ENCODE peak calls at places on chromosomes 11 and 22, in six cellular contexts. One of them, this sample, is unnamed.

GRCh38 chr11:45301537-45302246 is 15.6 kb upstream of the SYT13 start:
- DNase-seq in PC-9: no peak
- DNase-seq in OCI-M1: no peak
- DNase-seq in EL: no peak
- DNase-seq in frontal cortex: no peak
- DNase-seq in T-helper 2 cell treated with Interferon-gamma antibody and Interleukin-4, amounts not matched to agents 5 μg/mL and 100 μg/mL, for 36 hours: no peak
- DNase-seq in this sample: no peak

GRCh38 chr11:111421251-111421650 is 42.2 kb upstream of the POU2AF1 start:
- DNase-seq in frontal cortex: no peak
- DNase-seq in PC-9: no peak
- DNase-seq in T-helper 2 cell treated with Interferon-gamma antibody and Interleukin-4, amounts not matched to agents 5 μg/mL and 100 μg/mL, for 36 hours: no peak
- DNase-seq in OCI-M1: no peak
- DNase-seq in EL: no peak
- DNase-seq in this sample: no peak

GRCh38 chr11:18383388-18384156 is 10.8 kb upstream of the LDHA start:
- DNase-seq in frontal cortex: peak
- DNase-seq in EL: peak
- DNase-seq in T-helper 2 cell treated with Interferon-gamma antibody and Interleukin-4, amounts not matched to agents 5 μg/mL and 100 μg/mL, for 36 hours: peak
- DNase-seq in OCI-M1: peak
- DNase-seq in PC-9: peak
- DNase-seq in this sample: peak

GRCh38 chr11:66595245-66595904 is 2.4 kb downstream of the CCS start:
- DNase-seq in PC-9: no peak
- DNase-seq in T-helper 2 cell treated with Interferon-gamma antibody and Interleukin-4, amounts not matched to agents 5 μg/mL and 100 μg/mL, for 36 hours: no peak
- DNase-seq in frontal cortex: no peak
- DNase-seq in OCI-M1: peak
- DNase-seq in EL: no peak
- DNase-seq in this sample: no peak

GRCh38 chr11:114821626-114822025 is 143.3 kb downstream of the NXPE2 start:
- DNase-seq in frontal cortex: peak
- DNase-seq in EL: no peak
- DNase-seq in T-helper 2 cell treated with Interferon-gamma antibody and Interleukin-4, amounts not matched to agents 5 μg/mL and 100 μg/mL, for 36 hours: no peak
- DNase-seq in OCI-M1: peak
- DNase-seq in PC-9: no peak
- DNase-seq in this sample: peak

GRCh38 chr22:42711895-42712837 is 8.5 kb downstream of the A4GALT start:
- DNase-seq in PC-9: no peak
- DNase-seq in frontal cortex: no peak
- DNase-seq in OCI-M1: no peak
- DNase-seq in T-helper 2 cell treated with Interferon-gamma antibody and Interleukin-4, amounts not matched to agents 5 μg/mL and 100 μg/mL, for 36 hours: no peak
- DNase-seq in EL: no peak
- DNase-seq in this sample: no peak

GRCh38 chr22:24805790-24806662 is at the start of gene SGSM1:
- DNase-seq in EL: peak
- DNase-seq in OCI-M1: peak
- DNase-seq in frontal cortex: peak
- DNase-seq in T-helper 2 cell treated with Interferon-gamma antibody and Interleukin-4, amounts not matched to agents 5 μg/mL and 100 μg/mL, for 36 hours: peak
- DNase-seq in PC-9: peak
- DNase-seq in this sample: peak

GRCh38 chr22:30078320-30079311 is 1.6 kb upstream of the HORMAD2 start:
- DNase-seq in EL: no peak
- DNase-seq in PC-9: no peak
- DNase-seq in T-helper 2 cell treated with Interferon-gamma antibody and Interleukin-4, amounts not matched to agents 5 μg/mL and 100 μg/mL, for 36 hours: peak
- DNase-seq in frontal cortex: no peak
- DNase-seq in OCI-M1: no peak
- DNase-seq in this sample: peak

GRCh38 chr22:37802310-37803194 is 5.2 kb upstream of the GCAT start:
- DNase-seq in OCI-M1: peak
- DNase-seq in frontal cortex: peak
- DNase-seq in PC-9: peak
- DNase-seq in T-helper 2 cell treated with Interferon-gamma antibody and Interleukin-4, amounts not matched to agents 5 μg/mL and 100 μg/mL, for 36 hours: peak
- DNase-seq in EL: no peak
- DNase-seq in this sample: peak

GRCh38 chr11:131917634-131918384 is 547.4 kb downstream of the NTM start:
- DNase-seq in T-helper 2 cell treated with Interferon-gamma antibody and Interleukin-4, amounts not matched to agents 5 μg/mL and 100 μg/mL, for 36 hours: no peak
- DNase-seq in frontal cortex: no peak
- DNase-seq in OCI-M1: no peak
- DNase-seq in EL: no peak
- DNase-seq in PC-9: no peak
- DNase-seq in this sample: peak

GRCh38 chr22:45999379-45999971 is 22.5 kb upstream of the WNT7B start:
- DNase-seq in T-helper 2 cell treated with Interferon-gamma antibody and Interleukin-4, amounts not matched to agents 5 μg/mL and 100 μg/mL, for 36 hours: no peak
- DNase-seq in frontal cortex: no peak
- DNase-seq in OCI-M1: no peak
- DNase-seq in PC-9: no peak
- DNase-seq in EL: no peak
- DNase-seq in this sample: no peak

GRCh38 chr11:3747704-3748103 is 49.6 kb downstream of the NUP98 start:
- DNase-seq in frontal cortex: peak
- DNase-seq in EL: peak
- DNase-seq in OCI-M1: no peak
- DNase-seq in T-helper 2 cell treated with Interferon-gamma antibody and Interleukin-4, amounts not matched to agents 5 μg/mL and 100 μg/mL, for 36 hours: no peak
- DNase-seq in PC-9: no peak
- DNase-seq in this sample: no peak

GRCh38 chr11:61815790-61816735 is 740 bp downstream of the FADS1 start:
- DNase-seq in T-helper 2 cell treated with Interferon-gamma antibody and Interleukin-4, amounts not matched to agents 5 μg/mL and 100 μg/mL, for 36 hours: peak
- DNase-seq in PC-9: peak
- DNase-seq in EL: peak
- DNase-seq in frontal cortex: peak
- DNase-seq in OCI-M1: peak
- DNase-seq in this sample: peak

GRCh38 chr22:36211237-36211881 is 9.8 kb upstream of the APOL4 start:
- DNase-seq in EL: peak
- DNase-seq in T-helper 2 cell treated with Interferon-gamma antibody and Interleukin-4, amounts not matched to agents 5 μg/mL and 100 μg/mL, for 36 hours: no peak
- DNase-seq in PC-9: no peak
- DNase-seq in frontal cortex: no peak
- DNase-seq in OCI-M1: peak
- DNase-seq in this sample: no peak

GRCh38 chr11:64186205-64187165 is 514 bp downstream of the STIP1 start:
- DNase-seq in EL: peak
- DNase-seq in PC-9: no peak
- DNase-seq in T-helper 2 cell treated with Interferon-gamma antibody and Interleukin-4, amounts not matched to agents 5 μg/mL and 100 μg/mL, for 36 hours: peak
- DNase-seq in frontal cortex: no peak
- DNase-seq in OCI-M1: peak
- DNase-seq in this sample: peak

GRCh38 chr22:45932066-45932465 is 44.9 kb downstream of the WNT7B start:
- DNase-seq in frontal cortex: no peak
- DNase-seq in T-helper 2 cell treated with Interferon-gamma antibody and Interleukin-4, amounts not matched to agents 5 μg/mL and 100 μg/mL, for 36 hours: no peak
- DNase-seq in EL: peak
- DNase-seq in PC-9: no peak
- DNase-seq in OCI-M1: no peak
- DNase-seq in this sample: no peak

GRCh38 chr11:24949406-24949805 is 452.6 kb downstream of the LUZP2 start:
- DNase-seq in PC-9: no peak
- DNase-seq in OCI-M1: no peak
- DNase-seq in T-helper 2 cell treated with Interferon-gamma antibody and Interleukin-4, amounts not matched to agents 5 μg/mL and 100 μg/mL, for 36 hours: no peak
- DNase-seq in EL: no peak
- DNase-seq in frontal cortex: no peak
- DNase-seq in this sample: no peak

GRCh38 chr11:95831198-95831883 is 41.0 kb downstream of the CEP57 start:
- DNase-seq in EL: peak
- DNase-seq in OCI-M1: no peak
- DNase-seq in T-helper 2 cell treated with Interferon-gamma antibody and Interleukin-4, amounts not matched to agents 5 μg/mL and 100 μg/mL, for 36 hours: no peak
- DNase-seq in frontal cortex: no peak
- DNase-seq in PC-9: no peak
- DNase-seq in this sample: no peak

GRCh38 chr11:35526370-35526792 is 965 bp upstream of the PAMR1 start:
- DNase-seq in PC-9: no peak
- DNase-seq in T-helper 2 cell treated with Interferon-gamma antibody and Interleukin-4, amounts not matched to agents 5 μg/mL and 100 μg/mL, for 36 hours: no peak
- DNase-seq in frontal cortex: no peak
- DNase-seq in EL: peak
- DNase-seq in OCI-M1: peak
- DNase-seq in this sample: peak

GRCh38 chr11:78061088-78061920 is 2.4 kb upstream of the THRSP start:
- DNase-seq in frontal cortex: no peak
- DNase-seq in EL: no peak
- DNase-seq in T-helper 2 cell treated with Interferon-gamma antibody and Interleukin-4, amounts not matched to agents 5 μg/mL and 100 μg/mL, for 36 hours: no peak
- DNase-seq in OCI-M1: peak
- DNase-seq in PC-9: no peak
- DNase-seq in this sample: no peak

GRCh38 chr11:113554531-113554930 is 79.3 kb upstream of the DRD2 start:
- DNase-seq in OCI-M1: peak
- DNase-seq in PC-9: no peak
- DNase-seq in T-helper 2 cell treated with Interferon-gamma antibody and Interleukin-4, amounts not matched to agents 5 μg/mL and 100 μg/mL, for 36 hours: no peak
- DNase-seq in frontal cortex: no peak
- DNase-seq in EL: no peak
- DNase-seq in this sample: peak

GRCh38 chr11:76712125-76712524 is 41.6 kb upstream of the LRRC32 start:
- DNase-seq in T-helper 2 cell treated with Interferon-gamma antibody and Interleukin-4, amounts not matched to agents 5 μg/mL and 100 μg/mL, for 36 hours: no peak
- DNase-seq in EL: no peak
- DNase-seq in PC-9: no peak
- DNase-seq in frontal cortex: no peak
- DNase-seq in OCI-M1: no peak
- DNase-seq in this sample: no peak

GRCh38 chr11:12973529-12974181 is 35.5 kb upstream of the RASSF10 start:
- DNase-seq in EL: no peak
- DNase-seq in frontal cortex: no peak
- DNase-seq in T-helper 2 cell treated with Interferon-gamma antibody and Interleukin-4, amounts not matched to agents 5 μg/mL and 100 μg/mL, for 36 hours: no peak
- DNase-seq in OCI-M1: no peak
- DNase-seq in PC-9: no peak
- DNase-seq in this sample: no peak

GRCh38 chr11:76791861-76792260 is 8.7 kb downstream of the TSKU start:
- DNase-seq in EL: peak
- DNase-seq in PC-9: peak
- DNase-seq in frontal cortex: no peak
- DNase-seq in OCI-M1: no peak
- DNase-seq in T-helper 2 cell treated with Interferon-gamma antibody and Interleukin-4, amounts not matched to agents 5 μg/mL and 100 μg/mL, for 36 hours: no peak
- DNase-seq in this sample: no peak

GRCh38 chr11:115430345-115430744 is 73.9 kb downstream of the CADM1 start:
- DNase-seq in T-helper 2 cell treated with Interferon-gamma antibody and Interleukin-4, amounts not matched to agents 5 μg/mL and 100 μg/mL, for 36 hours: no peak
- DNase-seq in PC-9: no peak
- DNase-seq in frontal cortex: no peak
- DNase-seq in OCI-M1: no peak
- DNase-seq in EL: no peak
- DNase-seq in this sample: no peak

GRCh38 chr11:3866206-3866605 is 10.7 kb downstream of the STIM1 start:
- DNase-seq in T-helper 2 cell treated with Interferon-gamma antibody and Interleukin-4, amounts not matched to agents 5 μg/mL and 100 μg/mL, for 36 hours: no peak
- DNase-seq in OCI-M1: peak
- DNase-seq in EL: no peak
- DNase-seq in PC-9: no peak
- DNase-seq in frontal cortex: no peak
- DNase-seq in this sample: peak

GRCh38 chr22:30720263-30720837 is 25.7 kb downstream of the OSBP2 start:
- DNase-seq in frontal cortex: no peak
- DNase-seq in PC-9: no peak
- DNase-seq in OCI-M1: peak
- DNase-seq in EL: no peak
- DNase-seq in T-helper 2 cell treated with Interferon-gamma antibody and Interleukin-4, amounts not matched to agents 5 μg/mL and 100 μg/mL, for 36 hours: no peak
- DNase-seq in this sample: no peak

GRCh38 chr11:61581931-61582330 is 1.1 kb upstream of the SYT7 start:
- DNase-seq in T-helper 2 cell treated with Interferon-gamma antibody and Interleukin-4, amounts not matched to agents 5 μg/mL and 100 μg/mL, for 36 hours: no peak
- DNase-seq in OCI-M1: no peak
- DNase-seq in frontal cortex: no peak
- DNase-seq in EL: no peak
- DNase-seq in PC-9: no peak
- DNase-seq in this sample: no peak

GRCh38 chr22:23180893-23181762 is 819 bp downstream of the BCR start:
- DNase-seq in PC-9: no peak
- DNase-seq in OCI-M1: no peak
- DNase-seq in T-helper 2 cell treated with Interferon-gamma antibody and Interleukin-4, amounts not matched to agents 5 μg/mL and 100 μg/mL, for 36 hours: peak
- DNase-seq in frontal cortex: no peak
- DNase-seq in EL: no peak
- DNase-seq in this sample: peak

GRCh38 chr11:57792060-57792541 is 30.5 kb downstream of the CTNND1 start:
- DNase-seq in T-helper 2 cell treated with Interferon-gamma antibody and Interleukin-4, amounts not matched to agents 5 μg/mL and 100 μg/mL, for 36 hours: peak
- DNase-seq in frontal cortex: peak
- DNase-seq in PC-9: no peak
- DNase-seq in OCI-M1: peak
- DNase-seq in EL: no peak
- DNase-seq in this sample: no peak

GRCh38 chr11:56521955-56522354 is 21.1 kb downstream of the OR5M11 start:
- DNase-seq in frontal cortex: no peak
- DNase-seq in T-helper 2 cell treated with Interferon-gamma antibody and Interleukin-4, amounts not matched to agents 5 μg/mL and 100 μg/mL, for 36 hours: no peak
- DNase-seq in OCI-M1: peak
- DNase-seq in PC-9: no peak
- DNase-seq in EL: no peak
- DNase-seq in this sample: peak

GRCh38 chr11:96155627-96156378 is 187.2 kb downstream of the MAML2 start:
- DNase-seq in T-helper 2 cell treated with Interferon-gamma antibody and Interleukin-4, amounts not matched to agents 5 μg/mL and 100 μg/mL, for 36 hours: peak
- DNase-seq in frontal cortex: peak
- DNase-seq in PC-9: peak
- DNase-seq in EL: peak
- DNase-seq in OCI-M1: no peak
- DNase-seq in this sample: peak

GRCh38 chr11:134144744-134145143 is 75.9 kb downstream of the JAM3 start:
- DNase-seq in EL: no peak
- DNase-seq in OCI-M1: no peak
- DNase-seq in T-helper 2 cell treated with Interferon-gamma antibody and Interleukin-4, amounts not matched to agents 5 μg/mL and 100 μg/mL, for 36 hours: no peak
- DNase-seq in PC-9: no peak
- DNase-seq in frontal cortex: no peak
- DNase-seq in this sample: no peak

GRCh38 chr11:115672999-115673411 is 168.8 kb upstream of the CADM1 start:
- DNase-seq in EL: no peak
- DNase-seq in PC-9: no peak
- DNase-seq in OCI-M1: no peak
- DNase-seq in T-helper 2 cell treated with Interferon-gamma antibody and Interleukin-4, amounts not matched to agents 5 μg/mL and 100 μg/mL, for 36 hours: no peak
- DNase-seq in frontal cortex: peak
- DNase-seq in this sample: no peak

GRCh38 chr11:75066061-75066460 is 30.6 kb downstream of the OR2AT4 start:
- DNase-seq in OCI-M1: no peak
- DNase-seq in EL: peak
- DNase-seq in T-helper 2 cell treated with Interferon-gamma antibody and Interleukin-4, amounts not matched to agents 5 μg/mL and 100 μg/mL, for 36 hours: no peak
- DNase-seq in PC-9: no peak
- DNase-seq in frontal cortex: no peak
- DNase-seq in this sample: no peak